ENCODE peak calls at places on chromosomes 5 and 9, in six cellular contexts. M is lower lobe of right lung, X is uterus, E is hepatocyte, U is MM.1S, I is Peyer's patch. Y is an unnamed sample.

GRCh38 chr5:64509798-64510197 is 4.0 kb downstream of the RGS7BP start:
- DNase-seq in U (no peak), I (no peak), E (no peak), M (no peak), X (no peak), Y (no peak)

GRCh38 chr9:112009656-112010055 is 113.0 kb downstream of the UGCG start:
- DNase-seq in M (no peak), I (no peak), U (no peak), X (no peak), E (no peak), Y (no peak)

GRCh38 chr9:136779808-136780207 is 11.3 kb upstream of the TMEM141 start:
- DNase-seq in M (no peak), X (no peak), U (no peak), I (no peak), E (no peak), Y (no peak)

GRCh38 chr5:178077751-178078150 is 35.6 kb upstream of the N4BP3 start:
- DNase-seq in E (no peak), U (no peak), M (no peak), I (no peak), X (no peak), Y (no peak)

GRCh38 chr9:21104787-21105186 is 27.0 kb upstream of the IFNB1 start:
- DNase-seq in E (no peak), M (no peak), X (no peak), U (no peak), I (no peak), Y (no peak)

GRCh38 chr9:96450613-96451544 is 910 bp downstream of the HABP4 start:
- DNase-seq in I (peak; percentile 62), X (no peak), M (no peak), U (no peak), E (peak; percentile 57), Y (peak; percentile 39)

GRCh38 chr9:25029724-25030123 is 484.0 kb upstream of the IZUMO3 start:
- DNase-seq in M (no peak), I (no peak), E (no peak), X (no peak), U (no peak), Y (no peak)

GRCh38 chr5:38827525-38827924 is 18.3 kb upstream of the OSMR start:
- DNase-seq in M (no peak), I (no peak), U (no peak), E (no peak), X (no peak), Y (no peak)

GRCh38 chr9:68981825-68982224 is 32.1 kb downstream of the PRKACG start:
- DNase-seq in M (no peak), X (no peak), U (no peak), E (no peak), I (no peak), Y (no peak)

GRCh38 chr5:38414348-38414747 is 142.1 kb downstream of the LIFR start:
- DNase-seq in U (no peak), M (no peak), X (no peak), I (no peak), E (no peak), Y (no peak)

GRCh38 chr5:59548807-59549357 is 344.6 kb downstream of the PDE4D start:
- DNase-seq in X (no peak), I (no peak), M (no peak), E (peak; percentile 10), U (no peak), Y (no peak)

GRCh38 chr5:134845335-134845851 is 375 bp upstream of the C5orf24 start:
- DNase-seq in I (no peak), E (no peak), M (no peak), X (no peak), U (no peak), Y (no peak)

GRCh38 chr9:125650271-125650737 is 56.7 kb downstream of the MAPKAP1 start:
- DNase-seq in X (no peak), M (no peak), U (no peak), I (no peak), E (no peak), Y (no peak)

GRCh38 chr5:141196363-141196762 is 3.1 kb upstream of the PCDHB11 start:
- DNase-seq in U (no peak), X (no peak), M (no peak), I (no peak), E (no peak), Y (no peak)

GRCh38 chr5:141199359-141200235 is at the start of gene PCDHB11:
- DNase-seq in I (no peak), M (no peak), E (no peak), X (no peak), U (peak; percentile 50), Y (no peak)
- H3K9me3 ChIP-seq in I (no peaks in the 10 kb centered on the region), M (peaks cover 57% of the 10 kb centered on the region), E (peaks cover 11% of the 10 kb centered on the region), X (no peaks in the 10 kb centered on the region), U (no peaks in the 10 kb centered on the region), Y (no peaks in the 10 kb centered on the region)

DNA sequence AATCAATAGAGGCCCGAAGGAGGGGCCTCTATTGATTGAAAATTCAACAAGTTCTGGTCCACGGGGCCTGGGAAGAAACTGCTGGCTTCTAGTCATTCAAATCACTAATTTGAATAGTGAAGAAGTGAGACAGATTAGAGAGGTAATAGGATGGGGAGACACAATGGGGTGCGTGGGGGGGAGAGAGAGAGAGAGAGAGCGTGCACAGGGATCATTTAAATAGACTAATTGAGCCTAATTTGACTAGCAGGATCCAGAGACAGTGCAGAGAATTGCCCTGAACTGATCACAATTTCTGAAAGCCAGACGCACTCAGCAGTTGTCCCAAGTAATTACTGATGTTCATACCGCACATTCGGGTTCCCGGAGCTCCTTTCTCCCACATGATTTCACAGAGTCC is 50.3 kb upstream of the C5orf58 start:
- DNase-seq in I (no peak), E (no peak), X (no peak), U (no peak), M (no peak), Y (no peak)
- H3K9me3 ChIP-seq in I (no peaks in the 10 kb centered on the region), E (no peaks in the 10 kb centered on the region), X (no peaks in the 10 kb centered on the region), U (no peaks in the 10 kb centered on the region), M (no peaks in the 10 kb centered on the region), Y (no peaks in the 10 kb centered on the region)

GRCh38 chr9:8351431-8351830 is 551.9 kb upstream of the DMAC1 start:
- DNase-seq in U (no peak), M (no peak), I (no peak), E (no peak), X (no peak), Y (no peak)
- H3K9me3 ChIP-seq in U (no peaks in the 10 kb centered on the region), M (no peaks in the 10 kb centered on the region), I (no peaks in the 10 kb centered on the region), E (no peaks in the 10 kb centered on the region), X (no peaks in the 10 kb centered on the region), Y (no peaks in the 10 kb centered on the region)

DNA sequence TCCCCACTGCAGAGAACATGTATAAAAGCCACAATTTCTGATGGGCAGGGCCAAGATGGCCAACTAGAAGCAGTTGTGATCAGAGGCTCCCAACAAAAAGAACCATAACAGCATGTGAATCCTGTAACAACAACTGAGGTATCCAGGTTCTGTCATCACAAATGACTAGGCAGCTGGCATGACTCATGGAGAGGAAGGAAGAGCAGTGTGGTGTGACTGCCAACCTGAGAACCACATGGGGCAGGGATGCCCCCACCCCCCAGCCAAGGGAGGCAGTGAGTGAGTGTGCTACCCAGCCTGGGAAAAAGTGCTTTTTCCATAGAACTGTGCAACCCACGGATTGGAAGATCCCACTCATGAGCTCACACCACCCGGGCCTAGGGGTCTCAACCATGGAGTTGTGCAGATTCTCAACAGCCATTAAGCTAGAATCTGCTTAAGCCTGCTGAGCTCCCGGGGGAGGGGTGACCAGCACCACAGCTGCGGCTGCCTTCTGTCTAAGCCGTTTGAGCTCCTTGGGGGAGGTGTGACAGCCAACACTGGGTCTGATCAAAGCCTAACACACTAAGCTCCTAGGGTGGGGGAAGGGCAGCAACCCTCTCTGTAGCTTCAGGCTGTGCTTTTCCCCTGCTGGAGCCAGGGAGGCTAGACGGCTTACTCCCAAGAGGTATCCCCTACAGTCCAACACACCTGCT is 80.1 kb upstream of the DMAC1 start:
- DNase-seq in M (no peak), E (no peak), X (no peak), U (no peak), I (no peak), Y (no peak)
- H3K9me3 ChIP-seq in M (no peaks in the 10 kb centered on the region), E (no peaks in the 10 kb centered on the region), X (no peaks in the 10 kb centered on the region), U (no peaks in the 10 kb centered on the region), I (no peaks in the 10 kb centered on the region), Y (no peaks in the 10 kb centered on the region)

Y was measured in T-helper 17 cell.